ENCODE peak calls at places on chromosome 7, in five cellular contexts. Q, F, N, M and O are unnamed samples.

GRCh38 chr7:130141161-130141857 is 63.9 kb downstream of the TMEM209 start:
- DNase-seq in Q (peak), F (no peak), N (peak), M (no peak), O (peak)

GRCh38 chr7:112162161-112163020 is 43.8 kb downstream of the DOCK4 start:
- DNase-seq in Q (peak), F (no peak), N (peak), M (no peak), O (peak)

GRCh38 chr7:154584352-154585252 is 418.3 kb downstream of the PAXIP1 start:
- DNase-seq in Q (no peak), F (no peak), N (peak), M (no peak), O (no peak)

GRCh38 chr7:45920543-45921380 is at the start of gene IGFBP3:
- DNase-seq in Q (peak), F (peak), N (peak), M (no peak), O (peak)

GRCh38 chr7:36723951-36724664 is at the start of gene AOAH:
- DNase-seq in Q (no peak), F (peak), N (no peak), M (no peak), O (no peak)

GRCh38 chr7:11203688-11204087 is 230.0 kb downstream of the PHF14 start:
- DNase-seq in Q (no peak), F (no peak), N (no peak), M (no peak), O (no peak)

GRCh38 chr7:2247141-2247985 is 5.3 kb downstream of the NUDT1 start:
- DNase-seq in Q (no peak), F (no peak), N (peak), M (no peak), O (no peak)

GRCh38 chr7:111730476-111731300 is 168.4 kb upstream of the IMMP2L start:
- DNase-seq in Q (no peak), F (no peak), N (peak), M (no peak), O (no peak)

GRCh38 chr7:41207141-41207540 is 495.7 kb downstream of the INHBA start:
- DNase-seq in Q (no peak), F (no peak), N (no peak), M (no peak), O (no peak)

GRCh38 chr7:67440321-67440720 is 443.7 kb downstream of the TYW1 start:
- DNase-seq in Q (no peak), F (no peak), N (no peak), M (no peak), O (no peak)

GRCh38 chr7:84654287-84654686 is 459.7 kb upstream of the SEMA3A start:
- DNase-seq in Q (no peak), F (no peak), N (no peak), M (no peak), O (no peak)

GRCh38 chr7:104855826-104856225 is 158.2 kb upstream of the KMT2E start:
- DNase-seq in Q (no peak), F (no peak), N (no peak), M (no peak), O (no peak)

GRCh38 chr7:144408116-144408515 is 4.6 kb upstream of the NOBOX start:
- DNase-seq in Q (no peak), F (no peak), N (no peak), M (no peak), O (no peak)

GRCh38 chr7:29865526-29865925 is 59.2 kb downstream of the WIPF3 start:
- DNase-seq in Q (peak), F (no peak), N (no peak), M (no peak), O (peak)

GRCh38 chr7:47401571-47402570 is 180.0 kb downstream of the TNS3 start:
- DNase-seq in Q (no peak), F (no peak), N (no peak), M (no peak), O (peak)

GRCh38 chr7:158116235-158116634 is 471.4 kb downstream of the PTPRN2 start:
- DNase-seq in Q (no peak), F (no peak), N (no peak), M (no peak), O (no peak)

DNA sequence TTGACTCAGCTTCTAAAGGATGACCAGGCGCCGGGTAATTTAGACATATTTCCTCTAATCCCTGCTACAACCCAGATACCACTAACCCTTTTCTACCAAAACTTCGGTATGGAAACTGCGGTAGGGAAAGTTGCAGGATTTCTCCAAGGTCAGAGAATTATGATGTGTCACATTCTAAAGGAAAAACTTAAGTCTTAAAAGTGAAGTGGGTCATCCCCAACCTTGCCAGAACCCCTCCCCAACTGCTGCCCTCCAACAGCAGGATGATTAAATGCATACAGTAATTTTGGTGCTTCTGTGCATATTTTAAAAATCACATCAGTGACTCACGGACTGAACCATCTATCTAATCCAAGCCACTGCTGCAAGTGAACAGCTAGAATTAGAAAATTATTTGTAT is 52.7 kb downstream of the GRB10 start:
- DNase-seq in Q (no peak), F (no peak), N (no peak), M (no peak), O (no peak)
- H3K27ac ChIP-seq in Q (no peak), F (no peak), N (no peak), M (no peak), O (peak)

DNA sequence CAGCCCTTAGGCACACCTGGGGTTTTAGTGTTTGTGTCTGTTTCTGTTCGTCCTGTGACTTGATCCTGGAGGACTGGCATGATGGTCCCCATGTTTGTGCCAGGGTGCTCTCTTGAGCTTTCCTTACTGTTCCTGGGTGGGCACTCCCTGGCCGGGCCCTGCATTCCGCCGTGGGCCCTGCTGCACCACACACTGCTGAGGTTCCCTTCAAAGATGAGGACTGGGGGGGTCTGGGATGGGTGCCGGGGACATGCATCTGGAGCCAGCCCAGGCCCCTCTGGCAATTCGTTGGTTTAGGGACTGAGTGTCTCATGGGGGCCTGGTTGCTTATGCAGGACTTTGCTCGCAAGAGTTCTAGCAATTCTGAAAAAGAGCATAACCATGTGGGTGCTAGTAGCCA is 4.7 kb downstream of the AGAP3 start:
- DNase-seq in Q (no peak), F (no peak), N (no peak), M (no peak), O (no peak)
- H3K27ac ChIP-seq in Q (no peak), F (no peak), N (no peak), M (no peak), O (no peak)

GRCh38 chr7:21408481-21408820 is 19.4 kb upstream of the SP4 start:
- DNase-seq in Q (no peak), F (no peak), N (no peak), M (no peak), O (no peak)
- H3K27ac ChIP-seq in Q (no peak), F (no peak), N (no peak), M (no peak), O (no peak)

GRCh38 chr7:122885583-122886356 is 490 bp downstream of the CADPS2 start:
- DNase-seq in Q (no peak), F (no peak), N (peak), M (no peak), O (peak)
- H3K27ac ChIP-seq in Q (peak), F (no peak), N (peak), M (peak), O (peak)

GRCh38 chr7:106623315-106623660 is 37.7 kb downstream of the CCDC71L start:
- DNase-seq in Q (no peak), F (no peak), N (no peak), M (no peak), O (no peak)

GRCh38 chr7:106622654-106623314 is 38.2 kb downstream of the CCDC71L start:
- DNase-seq in Q (no peak), F (no peak), N (no peak), M (no peak), O (no peak)

GRCh38 chr7:106623846-106624245 is 37.1 kb downstream of the CCDC71L start:
- DNase-seq in Q (peak), F (no peak), N (peak), M (no peak), O (no peak)

GRCh38 chr7:106626376-106627293 is 34.3 kb downstream of the CCDC71L start:
- DNase-seq in Q (peak), F (no peak), N (peak), M (no peak), O (no peak)

DNA sequence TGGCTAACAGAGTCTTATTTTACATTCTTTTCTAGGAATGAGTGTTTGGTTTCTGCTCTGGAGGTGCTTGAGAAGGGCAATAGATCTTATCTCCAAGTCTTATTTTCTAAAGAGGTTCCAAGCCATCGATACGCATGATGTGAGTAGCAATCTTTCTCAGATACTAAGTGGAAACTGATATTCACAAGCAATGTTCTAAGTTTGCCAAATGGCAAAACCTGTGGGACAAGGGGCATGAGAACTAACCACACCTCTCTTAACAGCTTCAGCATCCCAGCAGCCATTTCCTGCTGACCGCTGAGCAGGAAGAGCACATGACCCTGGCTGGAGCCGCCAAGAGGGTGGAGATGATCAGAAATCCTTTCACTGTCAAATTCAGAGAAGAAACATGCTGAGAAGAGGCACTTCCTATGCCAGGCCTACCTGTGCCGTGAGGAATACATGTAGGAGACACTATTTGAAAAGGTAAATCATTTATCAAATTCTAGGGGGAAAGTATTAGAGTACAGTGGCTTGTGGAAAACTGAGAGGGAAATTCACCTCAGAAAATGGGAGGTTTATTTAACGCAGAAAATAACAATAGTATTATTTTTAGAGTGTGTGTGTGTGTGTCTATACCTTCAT is 35.2 kb downstream of the CCDC71L start:
- DNase-seq in Q (no peak), F (no peak), N (no peak), M (no peak), O (no peak)
- H3K27ac ChIP-seq in Q (no peak), F (no peak), N (peak), M (no peak), O (peak)

GRCh38 chr7:116315293-116315692 is 105.0 kb downstream of the TES start:
- DNase-seq in Q (no peak), F (no peak), N (no peak), M (no peak), O (no peak)
- H3K27ac ChIP-seq in Q (no peak), F (no peak), N (no peak), M (no peak), O (peak)

DNA sequence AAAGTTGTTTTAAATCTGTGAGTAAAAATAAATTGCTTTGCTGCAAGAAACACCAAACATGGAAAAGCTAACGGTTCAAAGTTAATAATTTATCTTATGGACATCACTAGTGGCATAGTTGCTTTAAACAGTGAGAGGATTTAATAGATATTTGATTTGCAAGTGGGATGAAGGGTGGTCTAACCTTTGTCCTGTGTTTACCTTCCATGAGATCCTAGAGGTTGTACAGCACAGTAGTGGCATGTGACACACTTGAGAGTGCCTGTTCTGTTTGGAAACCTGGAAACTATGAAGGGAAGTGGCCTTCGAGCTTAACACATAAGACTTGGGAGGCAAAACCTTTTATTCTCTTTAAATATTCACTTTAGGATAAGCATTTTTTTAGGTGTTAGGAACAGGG is 16.0 kb downstream of the EGFR start:
- DNase-seq in Q (no peak), F (no peak), N (no peak), M (no peak), O (no peak)
- H3K27ac ChIP-seq in Q (no peak), F (no peak), N (no peak), M (no peak), O (no peak)

DNA sequence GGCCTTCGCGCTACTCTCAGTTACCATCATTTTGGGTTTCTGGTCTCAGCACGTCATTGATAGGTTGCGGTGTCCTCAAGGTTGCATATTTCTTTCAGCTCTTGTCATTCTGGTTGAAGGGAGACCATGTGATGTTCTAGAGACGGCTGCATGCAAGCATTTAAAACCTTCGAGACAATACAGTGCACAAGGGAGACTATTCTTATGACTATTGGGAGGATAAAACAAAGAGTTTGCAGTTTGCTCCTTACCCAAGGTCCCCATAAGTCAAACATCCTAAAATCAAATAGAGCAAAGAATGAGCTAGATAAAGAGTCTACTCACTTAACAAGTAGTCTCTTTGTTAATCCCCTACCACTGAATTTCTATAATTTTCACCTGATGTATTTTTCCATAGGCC is 39.1 kb downstream of the NPVF start:
- DNase-seq in Q (no peak), F (no peak), N (no peak), M (no peak), O (no peak)
- H3K27ac ChIP-seq in Q (no peak), F (no peak), N (no peak), M (no peak), O (no peak)

DNA sequence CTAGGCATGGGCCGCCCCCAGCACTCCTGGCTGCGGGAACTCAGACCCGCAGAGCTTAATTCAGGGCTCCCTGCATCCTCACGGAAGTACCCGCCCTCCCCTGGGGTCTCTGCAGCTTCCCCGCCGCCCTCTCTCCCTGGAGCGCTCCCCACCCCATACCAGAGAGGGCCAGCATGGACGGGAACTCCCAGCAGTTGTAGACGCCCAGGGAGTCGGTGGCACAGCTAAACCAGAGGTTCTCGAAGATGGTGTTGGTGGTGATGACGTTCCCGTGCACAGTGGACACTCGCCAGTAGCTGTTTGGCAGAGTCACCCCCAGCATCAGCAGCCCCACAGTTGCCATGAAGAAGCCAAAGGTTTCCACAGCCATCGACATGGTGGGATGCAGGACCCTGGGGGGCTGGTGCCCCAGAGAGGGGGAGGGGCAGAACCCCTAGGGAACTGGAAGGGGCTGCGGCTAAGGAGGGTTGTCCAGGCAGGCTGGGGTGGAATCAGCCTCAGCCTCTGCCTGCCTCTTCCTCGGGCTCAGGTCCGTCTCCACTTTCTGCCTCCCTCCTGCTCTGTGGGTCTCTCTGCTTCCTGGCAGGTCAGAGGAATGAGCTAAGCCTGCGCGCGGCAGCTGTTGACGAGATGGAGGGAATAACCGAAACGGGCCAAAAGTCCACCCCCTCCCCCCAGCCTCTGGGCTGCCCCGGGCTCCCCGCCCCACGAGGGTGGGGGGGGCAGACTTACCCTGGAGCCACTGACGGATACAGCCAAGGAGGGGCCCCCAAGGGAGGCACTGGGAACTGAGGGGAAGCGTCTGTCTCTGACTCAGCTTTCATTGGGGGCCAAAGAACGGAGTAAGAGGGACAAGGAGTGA is at the start of gene CLDN15:
- DNase-seq in Q (no peak), F (no peak), N (peak), M (no peak), O (peak)
- H3K27ac ChIP-seq in Q (peak), F (no peak), N (peak), M (no peak), O (peak)

DNA sequence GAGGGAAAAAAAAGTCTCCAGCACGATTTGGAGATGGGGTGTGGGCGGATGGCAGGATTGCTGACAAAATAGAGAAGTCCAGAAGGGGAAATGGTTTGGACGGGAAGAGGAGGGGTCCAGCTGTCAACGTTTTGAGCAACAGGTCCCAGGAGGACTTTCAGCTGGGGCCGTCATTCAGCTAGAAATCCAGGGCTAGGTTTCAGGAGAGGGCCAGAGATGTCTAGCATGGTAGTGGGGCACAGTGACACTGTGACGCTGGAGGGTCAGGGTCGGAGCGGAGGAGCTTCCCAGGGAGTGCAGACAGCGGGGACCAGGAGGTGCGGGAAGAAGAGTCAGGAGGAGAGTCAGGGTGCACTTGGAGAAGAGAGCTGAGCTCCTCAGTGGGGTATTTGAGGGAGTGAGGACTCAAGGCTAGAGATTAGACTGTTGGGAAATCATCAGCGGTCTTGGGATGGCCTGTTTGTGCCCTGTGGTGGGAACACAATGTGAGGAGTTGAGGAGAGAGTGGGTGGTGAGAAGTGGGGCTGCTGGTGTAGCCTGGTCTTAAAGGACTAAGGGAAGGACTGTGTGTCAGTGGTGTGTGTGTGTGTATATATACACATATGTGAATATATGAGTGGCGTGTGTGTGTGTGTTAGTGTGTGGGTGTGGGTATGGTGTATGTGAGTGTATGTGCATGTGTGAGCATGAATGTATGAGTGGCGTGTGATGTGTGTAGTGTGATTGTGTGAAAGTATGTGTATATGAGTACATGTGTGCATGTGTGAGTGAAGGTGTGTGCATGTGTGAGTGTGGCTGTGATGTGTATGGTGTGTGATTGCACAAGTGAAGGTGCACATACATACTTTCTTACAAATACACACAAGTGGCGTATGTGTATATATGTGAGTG is 3.8 kb downstream of the ZYX start:
- DNase-seq in Q (no peak), F (no peak), N (no peak), M (no peak), O (peak)
- H3K27ac ChIP-seq in Q (no peak), F (no peak), N (no peak), M (peak), O (peak)